ENCODE peak calls at places on chromosomes 1 and 21, in nine cellular contexts. M is activated CD4-positive, alpha-beta memory T cell treated with anti-CD3 and anti-CD28 coated beads, Interleukin-2, amount 10 ng/mL, durations not matched to agents 7 days and 5 days; F is NCI-H510A treated with DMSO at 0.1 percent for 48 hours; E is NCI-H345; N is iris pigment epithelial cell; S is HCEC 1CT; P is germinal center; B is HS-27A; L is central memory CD4-positive, alpha-beta T cell. C is an unnamed sample.

GRCh38 chr1:228899421-228899956 is 164.2 kb downstream of the RHOU start:
- DNase-seq in F (no peak), N (no peak), S (no peak), L (no peak), P (no peak), E (no peak), M (no peak), B (no peak), C (no peak)

GRCh38 chr1:77888071-77888428 is 374 bp upstream of the NEXN start:
- DNase-seq in L (no peak), N (peak), F (no peak), B (no peak), P (peak), S (peak), M (no peak), E (no peak), C (no peak)

GRCh38 chr1:173002891-173003582 is 47.7 kb downstream of the TNFSF18 start:
- DNase-seq in S (peak), P (no peak), L (no peak), M (no peak), E (no peak), F (no peak), B (no peak), N (peak), C (peak)

GRCh38 chr1:67749844-67750689 is 65.1 kb downstream of the GADD45A start:
- DNase-seq in B (peak), F (no peak), E (no peak), M (no peak), P (no peak), N (peak), S (peak), L (no peak), C (peak)

GRCh38 chr1:96059736-96060135 is 661.8 kb upstream of the PTBP2 start:
- DNase-seq in E (no peak), L (no peak), P (no peak), B (no peak), F (no peak), M (no peak), S (no peak), N (no peak), C (no peak)

GRCh38 chr1:114342376-114342775 is 168.6 kb downstream of the TRIM33 start:
- DNase-seq in N (no peak), P (no peak), F (no peak), M (peak), L (peak), E (no peak), B (no peak), S (no peak), C (no peak)

GRCh38 chr1:149849246-149849946 is 50.0 kb upstream of the BOLA1 start:
- DNase-seq in P (no peak), L (no peak), S (peak), F (no peak), N (no peak), E (no peak), B (no peak), M (no peak), C (no peak)

GRCh38 chr1:170032531-170033295 is 41.8 kb downstream of the KIFAP3 start:
- DNase-seq in M (no peak), S (peak), P (no peak), B (no peak), N (peak), F (no peak), L (no peak), E (no peak), C (no peak)

GRCh38 chr1:204410764-204411450 is 710 bp downstream of the PPP1R15B start:
- DNase-seq in E (peak), S (peak), N (peak), M (peak), B (no peak), F (no peak), L (peak), P (peak), C (peak)

GRCh38 chr21:41956926-41957729 is 3.3 kb upstream of the C2CD2 start:
- DNase-seq in B (no peak), N (peak), E (no peak), F (no peak), P (no peak), L (no peak), S (peak), M (no peak), C (peak)

GRCh38 chr1:55313903-55314302 is 98.7 kb upstream of the USP24 start:
- DNase-seq in F (no peak), B (no peak), N (no peak), L (no peak), E (peak), M (no peak), S (peak), P (no peak), C (no peak)

GRCh38 chr21:42878678-42878992 is 704 bp downstream of the WDR4 start:
- DNase-seq in F (no peak), N (no peak), S (no peak), B (no peak), P (no peak), M (no peak), E (no peak), L (no peak), C (no peak)

GRCh38 chr1:170929835-170930554 is 5.3 kb upstream of the MROH9 start:
- DNase-seq in S (peak), P (peak), M (peak), B (peak), E (peak), L (peak), N (peak), F (peak), C (peak)

GRCh38 chr1:84885469-84885868 is 7.5 kb downstream of the LPAR3 start:
- DNase-seq in N (no peak), B (no peak), L (no peak), S (no peak), E (no peak), F (no peak), P (no peak), M (no peak), C (no peak)

GRCh38 chr1:214427871-214428277 is 123.5 kb downstream of the PTPN14 start:
- DNase-seq in P (peak), S (peak), B (peak), E (no peak), N (peak), M (peak), F (peak), L (peak), C (peak)

GRCh38 chr1:205344010-205344808 is 12.5 kb downstream of the KLHDC8A start:
- DNase-seq in M (peak), B (no peak), P (peak), F (peak), E (peak), N (peak), L (peak), S (no peak), C (no peak)

GRCh38 chr1:205809469-205809868 is 3.5 kb downstream of the SLC41A1 start:
- DNase-seq in M (no peak), F (no peak), L (no peak), E (no peak), P (no peak), B (no peak), S (no peak), N (no peak), C (no peak)

GRCh38 chr1:72280131-72280530 is 2.2 kb downstream of the NEGR1 start:
- DNase-seq in P (no peak), E (no peak), F (no peak), B (no peak), L (no peak), M (no peak), N (no peak), S (no peak), C (no peak)

GRCh38 chr1:53448241-53448841 is 10.9 kb upstream of the DMRTB1 start:
- DNase-seq in F (no peak), M (no peak), L (no peak), N (no peak), E (no peak), B (peak), S (peak), P (no peak), C (no peak)